ENCODE peak calls at places on chromosomes 6 and 20, in six cellular contexts. One of them, this sample, is unnamed. For H3K4me1, the result is how much of the 10 kb centered on the place peaks cover.

GRCh38 chr6:170067257-170067656 is 223.6 kb downstream of the DLL1 start:
- DNase-seq in left ventricle myocardium inferior: no peak
- DNase-seq in heart right ventricle: no peak
- DNase-seq in naive thymus-derived CD4-positive, alpha-beta T cell: no peak
- DNase-seq in cardiac muscle cell: no peak
- DNase-seq in astrocyte: no peak
- DNase-seq in this sample: no peak

GRCh38 chr6:45707188-45707587 is 308.5 kb downstream of the CLIC5 start:
- DNase-seq in left ventricle myocardium inferior: no peak
- DNase-seq in heart right ventricle: no peak
- DNase-seq in naive thymus-derived CD4-positive, alpha-beta T cell: no peak
- DNase-seq in cardiac muscle cell: no peak
- DNase-seq in astrocyte: no peak
- DNase-seq in this sample: no peak

GRCh38 chr20:53660078-53660909 is 66.7 kb upstream of the ZNF217 start:
- DNase-seq in left ventricle myocardium inferior: no peak
- DNase-seq in heart right ventricle: peak
- DNase-seq in naive thymus-derived CD4-positive, alpha-beta T cell: peak
- DNase-seq in cardiac muscle cell: no peak
- DNase-seq in astrocyte: no peak
- DNase-seq in this sample: no peak

GRCh38 chr6:47103931-47104330 is 61.8 kb upstream of the ADGRF1 start:
- DNase-seq in left ventricle myocardium inferior: no peak
- DNase-seq in heart right ventricle: no peak
- DNase-seq in naive thymus-derived CD4-positive, alpha-beta T cell: no peak
- DNase-seq in cardiac muscle cell: no peak
- DNase-seq in astrocyte: no peak
- DNase-seq in this sample: no peak

GRCh38 chr6:12422848-12423247 is 132.7 kb downstream of the EDN1 start:
- DNase-seq in left ventricle myocardium inferior: no peak
- DNase-seq in heart right ventricle: no peak
- DNase-seq in naive thymus-derived CD4-positive, alpha-beta T cell: no peak
- DNase-seq in cardiac muscle cell: no peak
- DNase-seq in astrocyte: no peak
- DNase-seq in this sample: no peak

GRCh38 chr6:69668916-69669315 is 127.9 kb downstream of the LMBRD1 start:
- DNase-seq in left ventricle myocardium inferior: no peak
- DNase-seq in heart right ventricle: no peak
- DNase-seq in naive thymus-derived CD4-positive, alpha-beta T cell: no peak
- DNase-seq in cardiac muscle cell: no peak
- DNase-seq in astrocyte: no peak
- DNase-seq in this sample: no peak

GRCh38 chr6:112040933-112041332 is 13.0 kb upstream of the CCN6 start:
- DNase-seq in left ventricle myocardium inferior: no peak
- DNase-seq in heart right ventricle: no peak
- DNase-seq in naive thymus-derived CD4-positive, alpha-beta T cell: no peak
- DNase-seq in cardiac muscle cell: no peak
- DNase-seq in astrocyte: no peak
- DNase-seq in this sample: no peak

GRCh38 chr20:60210779-60211617 is 252.8 kb downstream of the CDH26 start:
- DNase-seq in left ventricle myocardium inferior: peak
- DNase-seq in heart right ventricle: peak
- DNase-seq in naive thymus-derived CD4-positive, alpha-beta T cell: peak
- DNase-seq in cardiac muscle cell: peak
- DNase-seq in astrocyte: peak
- DNase-seq in this sample: peak

GRCh38 chr6:106225581-106225980 is 100.0 kb downstream of the ATG5 start:
- DNase-seq in left ventricle myocardium inferior: no peak
- DNase-seq in heart right ventricle: no peak
- DNase-seq in naive thymus-derived CD4-positive, alpha-beta T cell: no peak
- DNase-seq in cardiac muscle cell: no peak
- DNase-seq in astrocyte: no peak
- DNase-seq in this sample: no peak

GRCh38 chr20:23037017-23037481 is 1.9 kb downstream of the SSTR4 start:
- DNase-seq in left ventricle myocardium inferior: no peak
- DNase-seq in heart right ventricle: no peak
- DNase-seq in naive thymus-derived CD4-positive, alpha-beta T cell: no peak
- DNase-seq in cardiac muscle cell: no peak
- DNase-seq in astrocyte: no peak
- DNase-seq in this sample: no peak

GRCh38 chr6:1686117-1687098 is 76.7 kb downstream of the FOXC1 start:
- DNase-seq in left ventricle myocardium inferior: peak
- DNase-seq in heart right ventricle: no peak
- DNase-seq in naive thymus-derived CD4-positive, alpha-beta T cell: no peak
- DNase-seq in cardiac muscle cell: peak
- DNase-seq in astrocyte: peak
- DNase-seq in this sample: no peak

GRCh38 chr6:90484392-90484791 is 102.5 kb downstream of the MAP3K7 start:
- DNase-seq in left ventricle myocardium inferior: no peak
- DNase-seq in heart right ventricle: no peak
- DNase-seq in naive thymus-derived CD4-positive, alpha-beta T cell: no peak
- DNase-seq in cardiac muscle cell: no peak
- DNase-seq in astrocyte: no peak
- DNase-seq in this sample: no peak

GRCh38 chr6:78808356-78808891 is 58.9 kb upstream of the IRAK1BP1 start:
- DNase-seq in left ventricle myocardium inferior: no peak
- DNase-seq in heart right ventricle: no peak
- DNase-seq in naive thymus-derived CD4-positive, alpha-beta T cell: no peak
- DNase-seq in cardiac muscle cell: no peak
- DNase-seq in astrocyte: no peak
- DNase-seq in this sample: no peak

GRCh38 chr6:2713473-2714358 is 37.0 kb downstream of the MYLK4 start:
- DNase-seq in left ventricle myocardium inferior: no peak
- DNase-seq in heart right ventricle: no peak
- DNase-seq in naive thymus-derived CD4-positive, alpha-beta T cell: no peak
- DNase-seq in cardiac muscle cell: no peak
- DNase-seq in astrocyte: peak
- DNase-seq in this sample: no peak

GRCh38 chr6:31585531-31585930 is 546 bp upstream of the LST1 start:
- DNase-seq in left ventricle myocardium inferior: no peak
- DNase-seq in heart right ventricle: no peak
- DNase-seq in naive thymus-derived CD4-positive, alpha-beta T cell: peak
- DNase-seq in cardiac muscle cell: no peak
- DNase-seq in astrocyte: no peak
- DNase-seq in this sample: no peak

GRCh38 chr6:43509984-43510826 is at the start of gene LRRC73:
- DNase-seq in left ventricle myocardium inferior: peak
- DNase-seq in heart right ventricle: peak
- DNase-seq in naive thymus-derived CD4-positive, alpha-beta T cell: peak
- DNase-seq in cardiac muscle cell: peak
- DNase-seq in astrocyte: peak
- DNase-seq in this sample: peak

GRCh38 chr20:50111829-50112495 is 988 bp downstream of the UBE2V1 start:
- DNase-seq in left ventricle myocardium inferior: no peak
- DNase-seq in heart right ventricle: no peak
- DNase-seq in naive thymus-derived CD4-positive, alpha-beta T cell: no peak
- DNase-seq in cardiac muscle cell: no peak
- DNase-seq in astrocyte: no peak
- DNase-seq in this sample: no peak

GRCh38 chr6:106858653-106859092 is 115.9 kb downstream of the CD24 start:
- DNase-seq in left ventricle myocardium inferior: no peak
- DNase-seq in heart right ventricle: no peak
- DNase-seq in naive thymus-derived CD4-positive, alpha-beta T cell: no peak
- DNase-seq in cardiac muscle cell: no peak
- DNase-seq in astrocyte: peak
- DNase-seq in this sample: no peak

GRCh38 chr20:6008254-6008653 is 45.6 kb downstream of the LRRN4 start:
- DNase-seq in left ventricle myocardium inferior: no peak
- DNase-seq in heart right ventricle: peak
- DNase-seq in naive thymus-derived CD4-positive, alpha-beta T cell: no peak
- DNase-seq in cardiac muscle cell: peak
- DNase-seq in astrocyte: peak
- DNase-seq in this sample: no peak

GRCh38 chr6:142385352-142385751 is 83.5 kb downstream of the ADGRG6 start:
- DNase-seq in left ventricle myocardium inferior: no peak
- DNase-seq in heart right ventricle: no peak
- DNase-seq in naive thymus-derived CD4-positive, alpha-beta T cell: no peak
- DNase-seq in cardiac muscle cell: no peak
- DNase-seq in astrocyte: no peak
- DNase-seq in this sample: no peak

GRCh38 chr20:23019403-23019802 is 15.7 kb upstream of the SSTR4 start:
- DNase-seq in left ventricle myocardium inferior: no peak
- DNase-seq in heart right ventricle: no peak
- DNase-seq in naive thymus-derived CD4-positive, alpha-beta T cell: no peak
- DNase-seq in cardiac muscle cell: no peak
- DNase-seq in astrocyte: no peak
- DNase-seq in this sample: no peak

GRCh38 chr6:127515234-127515793 is 3.8 kb downstream of the MTCL3 start:
- DNase-seq in left ventricle myocardium inferior: no peak
- DNase-seq in heart right ventricle: no peak
- DNase-seq in naive thymus-derived CD4-positive, alpha-beta T cell: peak
- DNase-seq in cardiac muscle cell: peak
- DNase-seq in astrocyte: peak
- DNase-seq in this sample: no peak

GRCh38 chr6:145147559-145147958 is 587.8 kb downstream of the EPM2A start:
- DNase-seq in left ventricle myocardium inferior: no peak
- DNase-seq in heart right ventricle: no peak
- DNase-seq in naive thymus-derived CD4-positive, alpha-beta T cell: no peak
- DNase-seq in cardiac muscle cell: no peak
- DNase-seq in astrocyte: peak
- DNase-seq in this sample: no peak

DNA sequence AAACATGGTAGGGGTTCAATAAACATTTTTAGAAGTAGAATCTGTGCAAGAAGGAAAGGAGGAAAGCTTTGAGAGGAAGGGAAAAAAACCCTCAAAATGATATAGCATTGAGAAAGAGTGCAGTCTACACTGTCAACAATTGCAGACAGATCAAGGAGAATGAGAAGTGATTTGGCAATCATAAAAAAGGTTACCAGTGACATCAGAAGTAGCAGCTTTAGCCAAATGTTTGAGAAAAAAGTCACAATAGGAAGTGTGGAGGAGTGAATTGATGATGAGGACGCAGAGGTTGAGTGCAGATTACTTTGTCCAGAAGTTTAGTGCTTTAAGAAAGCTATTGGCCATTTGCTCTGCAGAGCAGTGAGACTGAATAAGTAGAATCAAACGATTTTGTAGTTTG is 155.0 kb downstream of the GJA1 start:
- DNase-seq in left ventricle myocardium inferior: no peak
- DNase-seq in heart right ventricle: no peak
- DNase-seq in naive thymus-derived CD4-positive, alpha-beta T cell: no peak
- DNase-seq in cardiac muscle cell: no peak
- DNase-seq in astrocyte: peak
- DNase-seq in this sample: no peak
- H3K27ac ChIP-seq in left ventricle myocardium inferior: no peak
- H3K27ac ChIP-seq in heart right ventricle: no peak
- H3K27ac ChIP-seq in naive thymus-derived CD4-positive, alpha-beta T cell: no peak
- H3K27ac ChIP-seq in cardiac muscle cell: no peak
- H3K27ac ChIP-seq in astrocyte: no peak
- H3K27ac ChIP-seq in this sample: no peak

GRCh38 chr20:44410583-44411019 is 55.1 kb downstream of the HNF4A start:
- DNase-seq in left ventricle myocardium inferior: no peak
- DNase-seq in heart right ventricle: no peak
- DNase-seq in naive thymus-derived CD4-positive, alpha-beta T cell: no peak
- DNase-seq in cardiac muscle cell: no peak
- DNase-seq in astrocyte: no peak
- DNase-seq in this sample: no peak

GRCh38 chr20:44406572-44407100 is 51.1 kb downstream of the HNF4A start:
- DNase-seq in left ventricle myocardium inferior: no peak
- DNase-seq in heart right ventricle: no peak
- DNase-seq in naive thymus-derived CD4-positive, alpha-beta T cell: no peak
- DNase-seq in cardiac muscle cell: no peak
- DNase-seq in astrocyte: no peak
- DNase-seq in this sample: no peak

GRCh38 chr20:44411020-44411756 is 55.7 kb downstream of the HNF4A start:
- DNase-seq in left ventricle myocardium inferior: no peak
- DNase-seq in heart right ventricle: no peak
- DNase-seq in naive thymus-derived CD4-positive, alpha-beta T cell: no peak
- DNase-seq in cardiac muscle cell: no peak
- DNase-seq in astrocyte: no peak
- DNase-seq in this sample: no peak

GRCh38 chr20:44407402-44408184 is 52.1 kb downstream of the HNF4A start:
- DNase-seq in left ventricle myocardium inferior: no peak
- DNase-seq in heart right ventricle: no peak
- DNase-seq in naive thymus-derived CD4-positive, alpha-beta T cell: no peak
- DNase-seq in cardiac muscle cell: no peak
- DNase-seq in astrocyte: peak
- DNase-seq in this sample: no peak

DNA sequence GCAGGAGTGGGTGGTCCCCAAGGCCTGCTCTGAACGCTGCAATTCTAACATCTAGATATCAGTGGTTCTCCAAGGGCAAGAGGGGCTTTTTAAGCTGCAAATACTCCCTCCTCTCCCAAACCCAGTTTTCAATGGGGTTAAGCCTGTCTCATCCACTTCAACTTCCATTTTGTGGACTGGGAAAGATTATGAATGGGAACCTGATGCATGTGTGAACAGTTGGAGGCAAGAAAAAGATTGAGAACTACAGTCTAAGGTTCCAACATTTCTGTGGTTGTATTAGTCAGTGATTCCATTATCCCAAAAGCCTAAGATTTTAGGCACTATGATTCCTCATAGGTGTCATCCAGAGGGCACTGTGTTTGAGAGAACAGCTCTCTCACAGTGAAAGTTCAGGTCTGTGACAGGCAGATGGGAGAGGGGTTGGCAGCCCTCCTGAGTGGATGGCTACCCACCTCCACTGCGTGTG is 53.7 kb downstream of the HNF4A start:
- DNase-seq in left ventricle myocardium inferior: no peak
- DNase-seq in heart right ventricle: no peak
- DNase-seq in naive thymus-derived CD4-positive, alpha-beta T cell: no peak
- DNase-seq in cardiac muscle cell: no peak
- DNase-seq in astrocyte: peak
- DNase-seq in this sample: no peak
- H3K4me1 ChIP-seq in left ventricle myocardium inferior: under half
- H3K4me1 ChIP-seq in heart right ventricle: under half
- H3K4me1 ChIP-seq in naive thymus-derived CD4-positive, alpha-beta T cell: under half
- H3K4me1 ChIP-seq in cardiac muscle cell: under half
- H3K4me1 ChIP-seq in astrocyte: under half
- H3K4me1 ChIP-seq in this sample: under half

GRCh38 chr6:34125939-34126338 is 19.9 kb downstream of the GRM4 start:
- DNase-seq in left ventricle myocardium inferior: no peak
- DNase-seq in heart right ventricle: no peak
- DNase-seq in naive thymus-derived CD4-positive, alpha-beta T cell: no peak
- DNase-seq in cardiac muscle cell: no peak
- DNase-seq in astrocyte: no peak
- DNase-seq in this sample: no peak
- H3K4me3 ChIP-seq in left ventricle myocardium inferior: no peak
- H3K4me3 ChIP-seq in heart right ventricle: no peak
- H3K4me3 ChIP-seq in naive thymus-derived CD4-positive, alpha-beta T cell: no peak
- H3K4me3 ChIP-seq in cardiac muscle cell: no peak
- H3K4me3 ChIP-seq in astrocyte: no peak
- H3K4me3 ChIP-seq in this sample: no peak

DNA sequence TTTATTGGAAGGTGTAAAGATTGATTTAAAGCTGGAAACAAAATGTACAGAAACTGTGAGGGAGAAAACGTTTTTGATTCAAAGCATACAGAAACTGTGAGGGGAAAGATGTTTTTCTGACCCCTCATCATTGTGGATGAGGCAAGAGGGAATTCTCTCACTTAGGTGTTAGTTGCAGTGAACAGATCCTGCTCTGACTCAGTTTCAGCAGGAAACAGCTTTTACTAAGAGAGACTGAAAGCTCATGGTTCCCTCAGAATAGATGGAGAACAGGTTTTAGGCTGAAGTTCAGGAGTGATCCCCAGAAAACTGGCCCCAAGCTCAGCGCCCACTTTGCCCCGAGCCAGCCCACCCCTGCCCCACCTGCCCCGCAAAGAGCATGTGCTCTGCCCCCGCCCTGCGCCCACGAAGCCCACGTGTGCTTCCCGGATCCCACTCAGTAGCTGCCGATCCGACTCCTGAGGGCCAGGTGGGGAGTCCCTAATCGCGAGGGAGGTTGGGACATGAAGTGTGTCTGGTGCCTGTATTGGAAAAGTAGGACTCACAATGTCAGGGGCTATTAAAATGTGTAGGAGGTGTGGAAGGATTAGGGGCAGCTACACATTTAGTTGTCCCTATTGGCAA is 41.2 kb downstream of the DUSP22 start:
- DNase-seq in left ventricle myocardium inferior: no peak
- DNase-seq in heart right ventricle: no peak
- DNase-seq in naive thymus-derived CD4-positive, alpha-beta T cell: no peak
- DNase-seq in cardiac muscle cell: no peak
- DNase-seq in astrocyte: no peak
- DNase-seq in this sample: no peak
- H3K27ac ChIP-seq in left ventricle myocardium inferior: no peak
- H3K27ac ChIP-seq in heart right ventricle: no peak
- H3K27ac ChIP-seq in naive thymus-derived CD4-positive, alpha-beta T cell: no peak
- H3K27ac ChIP-seq in cardiac muscle cell: no peak
- H3K27ac ChIP-seq in astrocyte: no peak
- H3K27ac ChIP-seq in this sample: no peak